ENCODE peak calls at places on chromosomes 2 and 18, in nine cellular contexts. One of them, this sample, is unnamed.

GRCh38 chr18:49970288-49970687 is 157.0 kb upstream of the ACAA2 start:
- DNase-seq in tibial artery: no peak
- DNase-seq in activated naive CD8-positive, alpha-beta T cell treated with anti-CD3 and anti-CD28 coated beads, Interleukin-2, amount 50 U/mL, for 24 hours: no peak
- DNase-seq in GM12891: no peak
- DNase-seq in NCI-H1092: no peak
- DNase-seq in GM20000: no peak
- DNase-seq in A549: no peak
- DNase-seq in prostate gland: no peak
- DNase-seq in fibroblast of the aortic adventitia: no peak
- DNase-seq in this sample: no peak

GRCh38 chr2:16126141-16126968 is 186.0 kb downstream of the MYCN start:
- DNase-seq in tibial artery: no peak
- DNase-seq in activated naive CD8-positive, alpha-beta T cell treated with anti-CD3 and anti-CD28 coated beads, Interleukin-2, amount 50 U/mL, for 24 hours: no peak
- DNase-seq in GM12891: no peak
- DNase-seq in NCI-H1092: no peak
- DNase-seq in GM20000: no peak
- DNase-seq in A549: no peak
- DNase-seq in prostate gland: no peak
- DNase-seq in fibroblast of the aortic adventitia: no peak
- DNase-seq in this sample: no peak

GRCh38 chr2:202104286-202104870 is 31.3 kb downstream of the KIAA2012 start:
- DNase-seq in tibial artery: no peak
- DNase-seq in activated naive CD8-positive, alpha-beta T cell treated with anti-CD3 and anti-CD28 coated beads, Interleukin-2, amount 50 U/mL, for 24 hours: peak; percentile 66
- DNase-seq in GM12891: peak; percentile 14
- DNase-seq in NCI-H1092: no peak
- DNase-seq in GM20000: peak; percentile 44
- DNase-seq in A549: peak; percentile 65
- DNase-seq in prostate gland: no peak
- DNase-seq in fibroblast of the aortic adventitia: peak; percentile 69
- DNase-seq in this sample: peak; percentile 57

GRCh38 chr2:124112966-124113365 is 87.9 kb downstream of the CNTNAP5 start:
- DNase-seq in tibial artery: no peak
- DNase-seq in activated naive CD8-positive, alpha-beta T cell treated with anti-CD3 and anti-CD28 coated beads, Interleukin-2, amount 50 U/mL, for 24 hours: no peak
- DNase-seq in GM12891: no peak
- DNase-seq in NCI-H1092: no peak
- DNase-seq in GM20000: no peak
- DNase-seq in A549: no peak
- DNase-seq in prostate gland: no peak
- DNase-seq in fibroblast of the aortic adventitia: peak; percentile 54
- DNase-seq in this sample: no peak

GRCh38 chr18:57128229-57128911 is 18.5 kb upstream of the BOD1L2 start:
- DNase-seq in tibial artery: no peak
- DNase-seq in activated naive CD8-positive, alpha-beta T cell treated with anti-CD3 and anti-CD28 coated beads, Interleukin-2, amount 50 U/mL, for 24 hours: no peak
- DNase-seq in GM12891: no peak
- DNase-seq in NCI-H1092: no peak
- DNase-seq in GM20000: no peak
- DNase-seq in A549: no peak
- DNase-seq in prostate gland: no peak
- DNase-seq in fibroblast of the aortic adventitia: no peak
- DNase-seq in this sample: no peak

GRCh38 chr18:61127714-61128485 is 205.3 kb upstream of the CDH20 start:
- DNase-seq in tibial artery: no peak
- DNase-seq in activated naive CD8-positive, alpha-beta T cell treated with anti-CD3 and anti-CD28 coated beads, Interleukin-2, amount 50 U/mL, for 24 hours: no peak
- DNase-seq in GM12891: no peak
- DNase-seq in NCI-H1092: peak; percentile 91
- DNase-seq in GM20000: no peak
- DNase-seq in A549: no peak
- DNase-seq in prostate gland: no peak
- DNase-seq in fibroblast of the aortic adventitia: no peak
- DNase-seq in this sample: no peak

GRCh38 chr18:50268022-50268747 is 1.9 kb upstream of the CFAP53 start:
- DNase-seq in tibial artery: peak; percentile 80
- DNase-seq in activated naive CD8-positive, alpha-beta T cell treated with anti-CD3 and anti-CD28 coated beads, Interleukin-2, amount 50 U/mL, for 24 hours: peak; percentile 88
- DNase-seq in GM12891: peak; percentile 72
- DNase-seq in NCI-H1092: no peak
- DNase-seq in GM20000: peak; percentile 94
- DNase-seq in A549: peak; percentile 80
- DNase-seq in prostate gland: no peak
- DNase-seq in fibroblast of the aortic adventitia: peak; percentile 48
- DNase-seq in this sample: no peak

GRCh38 chr2:201298462-201298861 is 38.1 kb downstream of the CASP8 start:
- DNase-seq in tibial artery: no peak
- DNase-seq in activated naive CD8-positive, alpha-beta T cell treated with anti-CD3 and anti-CD28 coated beads, Interleukin-2, amount 50 U/mL, for 24 hours: no peak
- DNase-seq in GM12891: no peak
- DNase-seq in NCI-H1092: no peak
- DNase-seq in GM20000: no peak
- DNase-seq in A549: no peak
- DNase-seq in prostate gland: no peak
- DNase-seq in fibroblast of the aortic adventitia: no peak
- DNase-seq in this sample: no peak

GRCh38 chr2:173134703-173135102 is 59.1 kb downstream of the MAP3K20 start:
- DNase-seq in tibial artery: no peak
- DNase-seq in activated naive CD8-positive, alpha-beta T cell treated with anti-CD3 and anti-CD28 coated beads, Interleukin-2, amount 50 U/mL, for 24 hours: no peak
- DNase-seq in GM12891: no peak
- DNase-seq in NCI-H1092: no peak
- DNase-seq in GM20000: no peak
- DNase-seq in A549: no peak
- DNase-seq in prostate gland: no peak
- DNase-seq in fibroblast of the aortic adventitia: no peak
- DNase-seq in this sample: no peak

GRCh38 chr2:110717734-110718133 is 14.6 kb upstream of the ACOXL start:
- DNase-seq in tibial artery: peak; percentile 45
- DNase-seq in activated naive CD8-positive, alpha-beta T cell treated with anti-CD3 and anti-CD28 coated beads, Interleukin-2, amount 50 U/mL, for 24 hours: no peak
- DNase-seq in GM12891: no peak
- DNase-seq in NCI-H1092: no peak
- DNase-seq in GM20000: no peak
- DNase-seq in A549: no peak
- DNase-seq in prostate gland: no peak
- DNase-seq in fibroblast of the aortic adventitia: peak; percentile 48
- DNase-seq in this sample: no peak

GRCh38 chr18:79532690-79533058 is 136.9 kb downstream of the NFATC1 start:
- DNase-seq in tibial artery: no peak
- DNase-seq in activated naive CD8-positive, alpha-beta T cell treated with anti-CD3 and anti-CD28 coated beads, Interleukin-2, amount 50 U/mL, for 24 hours: no peak
- DNase-seq in GM12891: no peak
- DNase-seq in NCI-H1092: no peak
- DNase-seq in GM20000: no peak
- DNase-seq in A549: no peak
- DNase-seq in prostate gland: no peak
- DNase-seq in fibroblast of the aortic adventitia: no peak
- DNase-seq in this sample: no peak

GRCh38 chr2:162261032-162261945 is 18.0 kb upstream of the FAP start:
- DNase-seq in tibial artery: peak; percentile 69
- DNase-seq in activated naive CD8-positive, alpha-beta T cell treated with anti-CD3 and anti-CD28 coated beads, Interleukin-2, amount 50 U/mL, for 24 hours: peak; percentile 2
- DNase-seq in GM12891: no peak
- DNase-seq in NCI-H1092: no peak
- DNase-seq in GM20000: peak; percentile 6
- DNase-seq in A549: no peak
- DNase-seq in prostate gland: no peak
- DNase-seq in fibroblast of the aortic adventitia: peak; percentile 83
- DNase-seq in this sample: peak; percentile 4

GRCh38 chr2:58710795-58711279 is 469.7 kb upstream of the FANCL start:
- DNase-seq in tibial artery: no peak
- DNase-seq in activated naive CD8-positive, alpha-beta T cell treated with anti-CD3 and anti-CD28 coated beads, Interleukin-2, amount 50 U/mL, for 24 hours: no peak
- DNase-seq in GM12891: no peak
- DNase-seq in NCI-H1092: no peak
- DNase-seq in GM20000: no peak
- DNase-seq in A549: no peak
- DNase-seq in prostate gland: no peak
- DNase-seq in fibroblast of the aortic adventitia: no peak
- DNase-seq in this sample: no peak